ENCODE peak calls at places on chromosome 15, in six cellular contexts. One of them, this sample, is unnamed. For H3K36me3 and H3K27me3, the result is how much of the 10 kb centered on the place peaks cover.

GRCh38 chr15:61032600-61033286 is 196.4 kb downstream of the RORA start:
- DNase-seq in breast epithelium: no peak
- DNase-seq in GM23248: no peak
- DNase-seq in lung: no peak
- DNase-seq in psoas muscle: no peak
- DNase-seq in CD4-positive, alpha-beta memory T cell: no peak
- DNase-seq in this sample: no peak

GRCh38 chr15:49906976-49907375 is 212.1 kb downstream of the ATP8B4 start:
- DNase-seq in CD4-positive, alpha-beta memory T cell: no peak
- DNase-seq in breast epithelium: no peak
- DNase-seq in lung: no peak
- DNase-seq in GM23248: no peak
- DNase-seq in psoas muscle: no peak
- DNase-seq in this sample: no peak

GRCh38 chr15:57235865-57236264 is 140.4 kb upstream of the CGNL1 start:
- DNase-seq in CD4-positive, alpha-beta memory T cell: no peak
- DNase-seq in lung: no peak
- DNase-seq in breast epithelium: no peak
- DNase-seq in psoas muscle: no peak
- DNase-seq in GM23248: peak
- DNase-seq in this sample: peak

GRCh38 chr15:41417812-41418211 is 917 bp downstream of the RTF1 start:
- DNase-seq in psoas muscle: no peak
- DNase-seq in CD4-positive, alpha-beta memory T cell: no peak
- DNase-seq in GM23248: peak
- DNase-seq in lung: no peak
- DNase-seq in breast epithelium: no peak
- DNase-seq in this sample: no peak

GRCh38 chr15:48577495-48577894 is 68.0 kb downstream of the FBN1 start:
- DNase-seq in GM23248: peak
- DNase-seq in CD4-positive, alpha-beta memory T cell: no peak
- DNase-seq in psoas muscle: no peak
- DNase-seq in breast epithelium: no peak
- DNase-seq in lung: no peak
- DNase-seq in this sample: peak

GRCh38 chr15:73570355-73571032 is 62.7 kb downstream of the NPTN start:
- DNase-seq in lung: no peak
- DNase-seq in CD4-positive, alpha-beta memory T cell: no peak
- DNase-seq in breast epithelium: no peak
- DNase-seq in GM23248: no peak
- DNase-seq in psoas muscle: no peak
- DNase-seq in this sample: no peak

GRCh38 chr15:28919201-28919627 is 33.4 kb downstream of the APBA2 start:
- DNase-seq in GM23248: no peak
- DNase-seq in psoas muscle: no peak
- DNase-seq in CD4-positive, alpha-beta memory T cell: peak
- DNase-seq in lung: no peak
- DNase-seq in breast epithelium: no peak
- DNase-seq in this sample: no peak

GRCh38 chr15:41836072-41836471 is 2.6 kb upstream of the PLA2G4B start:
- DNase-seq in breast epithelium: no peak
- DNase-seq in psoas muscle: no peak
- DNase-seq in CD4-positive, alpha-beta memory T cell: no peak
- DNase-seq in GM23248: no peak
- DNase-seq in lung: no peak
- DNase-seq in this sample: no peak

GRCh38 chr15:28974142-28974541 is 88.4 kb downstream of the APBA2 start:
- DNase-seq in GM23248: no peak
- DNase-seq in CD4-positive, alpha-beta memory T cell: no peak
- DNase-seq in breast epithelium: no peak
- DNase-seq in lung: no peak
- DNase-seq in psoas muscle: no peak
- DNase-seq in this sample: no peak

GRCh38 chr15:99682455-99682854 is 50.8 kb downstream of the LYSMD4 start:
- DNase-seq in lung: no peak
- DNase-seq in CD4-positive, alpha-beta memory T cell: no peak
- DNase-seq in psoas muscle: no peak
- DNase-seq in GM23248: peak
- DNase-seq in breast epithelium: no peak
- DNase-seq in this sample: no peak

GRCh38 chr15:100426893-100427292 is 85.1 kb upstream of the ADAMTS17 start:
- DNase-seq in lung: no peak
- DNase-seq in GM23248: no peak
- DNase-seq in CD4-positive, alpha-beta memory T cell: no peak
- DNase-seq in breast epithelium: no peak
- DNase-seq in psoas muscle: peak
- DNase-seq in this sample: no peak

GRCh38 chr15:80825361-80826030 is 46.3 kb downstream of the CEMIP start:
- DNase-seq in breast epithelium: no peak
- DNase-seq in CD4-positive, alpha-beta memory T cell: no peak
- DNase-seq in psoas muscle: no peak
- DNase-seq in lung: peak
- DNase-seq in GM23248: peak
- DNase-seq in this sample: no peak

GRCh38 chr15:98812711-98813441 is 164.5 kb downstream of the IGF1R start:
- DNase-seq in GM23248: no peak
- DNase-seq in CD4-positive, alpha-beta memory T cell: no peak
- DNase-seq in breast epithelium: no peak
- DNase-seq in psoas muscle: no peak
- DNase-seq in lung: no peak
- DNase-seq in this sample: no peak

GRCh38 chr15:50907866-50908208 is 646 bp upstream of the AP4E1 start:
- DNase-seq in CD4-positive, alpha-beta memory T cell: peak
- DNase-seq in breast epithelium: no peak
- DNase-seq in GM23248: peak
- DNase-seq in lung: peak
- DNase-seq in psoas muscle: no peak
- DNase-seq in this sample: no peak

GRCh38 chr15:79964232-79964820 is 6.7 kb downstream of the BCL2A1 start:
- DNase-seq in lung: no peak
- DNase-seq in psoas muscle: no peak
- DNase-seq in GM23248: no peak
- DNase-seq in breast epithelium: no peak
- DNase-seq in CD4-positive, alpha-beta memory T cell: no peak
- DNase-seq in this sample: no peak

GRCh38 chr15:59473226-59473625 is 35.2 kb downstream of the FAM81A start:
- DNase-seq in breast epithelium: no peak
- DNase-seq in CD4-positive, alpha-beta memory T cell: no peak
- DNase-seq in GM23248: no peak
- DNase-seq in lung: no peak
- DNase-seq in psoas muscle: no peak
- DNase-seq in this sample: no peak

GRCh38 chr15:34737379-34737928 is 17.3 kb downstream of the GJD2 start:
- DNase-seq in breast epithelium: no peak
- DNase-seq in GM23248: peak
- DNase-seq in CD4-positive, alpha-beta memory T cell: no peak
- DNase-seq in psoas muscle: no peak
- DNase-seq in lung: no peak
- DNase-seq in this sample: no peak

DNA sequence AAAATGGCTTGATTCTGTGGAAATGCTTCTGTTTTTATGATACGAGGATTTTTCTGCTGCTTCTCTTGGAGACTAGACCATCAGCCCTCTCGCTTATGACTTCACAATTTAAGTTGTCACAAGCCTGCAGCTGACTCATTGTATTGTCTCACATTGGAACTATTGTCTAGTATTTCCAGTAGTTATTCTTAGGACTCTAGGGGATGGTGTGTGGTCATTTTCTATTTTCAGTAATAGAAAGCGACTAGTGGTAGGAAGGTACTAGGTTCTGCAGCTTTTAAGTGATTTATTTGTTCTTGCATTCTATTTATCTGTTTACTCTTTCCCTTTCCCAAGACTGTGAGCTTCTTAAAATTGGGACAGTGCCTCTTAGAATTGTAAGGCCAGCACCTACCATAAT is 66.3 kb upstream of the CRTC3 start:
- DNase-seq in psoas muscle: no peak
- DNase-seq in lung: no peak
- DNase-seq in GM23248: peak
- DNase-seq in CD4-positive, alpha-beta memory T cell: no peak
- DNase-seq in breast epithelium: no peak
- DNase-seq in this sample: peak
- H3K36me3 ChIP-seq in psoas muscle: under half
- H3K36me3 ChIP-seq in lung: under half
- H3K36me3 ChIP-seq in GM23248: under half
- H3K36me3 ChIP-seq in CD4-positive, alpha-beta memory T cell: under half
- H3K36me3 ChIP-seq in breast epithelium: under half
- H3K36me3 ChIP-seq in this sample: half or more

GRCh38 chr15:69537085-69537484 is 84.5 kb downstream of the RPLP1 start:
- DNase-seq in lung: no peak
- DNase-seq in CD4-positive, alpha-beta memory T cell: no peak
- DNase-seq in GM23248: no peak
- DNase-seq in psoas muscle: no peak
- DNase-seq in breast epithelium: no peak
- DNase-seq in this sample: no peak

GRCh38 chr15:69537888-69538287 is 85.3 kb downstream of the RPLP1 start:
- DNase-seq in CD4-positive, alpha-beta memory T cell: no peak
- DNase-seq in lung: no peak
- DNase-seq in GM23248: no peak
- DNase-seq in psoas muscle: no peak
- DNase-seq in breast epithelium: no peak
- DNase-seq in this sample: no peak

GRCh38 chr15:69538381-69538780 is 85.8 kb downstream of the RPLP1 start:
- DNase-seq in lung: no peak
- DNase-seq in CD4-positive, alpha-beta memory T cell: no peak
- DNase-seq in psoas muscle: no peak
- DNase-seq in GM23248: no peak
- DNase-seq in breast epithelium: no peak
- DNase-seq in this sample: no peak

GRCh38 chr15:69540622-69541021 is 88.0 kb downstream of the RPLP1 start:
- DNase-seq in CD4-positive, alpha-beta memory T cell: no peak
- DNase-seq in lung: no peak
- DNase-seq in breast epithelium: no peak
- DNase-seq in psoas muscle: peak
- DNase-seq in GM23248: no peak
- DNase-seq in this sample: no peak

DNA sequence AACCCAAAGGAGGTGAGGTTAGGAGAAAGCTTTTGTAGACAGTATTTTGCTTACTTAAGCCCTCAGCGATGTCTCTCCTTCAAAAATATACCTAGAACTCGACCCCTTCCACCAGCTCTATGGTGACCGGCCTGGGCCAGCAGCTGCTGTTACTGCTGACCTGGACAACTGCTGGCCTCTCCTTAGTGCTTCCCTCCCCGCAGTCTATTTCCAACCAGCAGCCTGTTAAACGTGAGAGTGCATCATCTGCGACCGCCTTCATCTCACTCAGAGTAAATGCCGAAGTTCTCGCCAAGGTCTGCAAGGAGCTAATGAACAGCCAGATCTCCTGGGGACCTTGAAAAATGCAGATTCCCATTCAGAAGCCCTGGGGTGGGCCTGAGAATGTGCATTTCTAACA is 86.7 kb downstream of the RPLP1 start:
- DNase-seq in breast epithelium: no peak
- DNase-seq in lung: no peak
- DNase-seq in psoas muscle: no peak
- DNase-seq in GM23248: no peak
- DNase-seq in CD4-positive, alpha-beta memory T cell: no peak
- DNase-seq in this sample: no peak
- H3K27me3 ChIP-seq in breast epithelium: under half
- H3K27me3 ChIP-seq in lung: under half
- H3K27me3 ChIP-seq in psoas muscle: under half
- H3K27me3 ChIP-seq in GM23248: under half
- H3K27me3 ChIP-seq in CD4-positive, alpha-beta memory T cell: under half
- H3K27me3 ChIP-seq in this sample: under half

DNA sequence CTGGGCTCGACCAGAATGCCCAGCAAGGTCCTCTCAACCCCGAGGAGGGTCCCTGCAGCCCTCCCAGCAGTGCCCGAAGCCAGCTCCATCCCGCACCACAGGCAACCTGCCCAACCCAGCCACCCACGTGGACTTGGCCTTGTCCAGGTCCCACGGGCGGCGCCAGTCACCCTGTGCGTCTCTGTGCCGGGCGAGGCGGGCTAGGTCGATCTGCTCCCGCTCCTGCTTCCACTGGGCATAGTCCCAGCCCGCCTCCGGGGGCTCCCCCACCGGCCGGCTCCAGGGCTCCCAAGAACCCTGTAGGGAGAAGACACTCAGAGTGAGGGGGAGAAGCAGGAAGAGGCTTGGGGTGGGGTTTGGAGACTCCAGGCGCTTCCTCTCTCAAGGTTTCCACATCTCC is 3.1 kb downstream of the CCDC9B start:
- DNase-seq in CD4-positive, alpha-beta memory T cell: no peak
- DNase-seq in GM23248: no peak
- DNase-seq in psoas muscle: peak
- DNase-seq in breast epithelium: no peak
- DNase-seq in lung: no peak
- DNase-seq in this sample: no peak
- H3K36me3 ChIP-seq in CD4-positive, alpha-beta memory T cell: under half
- H3K36me3 ChIP-seq in GM23248: under half
- H3K36me3 ChIP-seq in psoas muscle: under half
- H3K36me3 ChIP-seq in breast epithelium: under half
- H3K36me3 ChIP-seq in lung: under half
- H3K36me3 ChIP-seq in this sample: half or more

GRCh38 chr15:45113380-45113990 is 487 bp downstream of the DUOX2 start:
- DNase-seq in psoas muscle: no peak
- DNase-seq in breast epithelium: no peak
- DNase-seq in GM23248: no peak
- DNase-seq in lung: no peak
- DNase-seq in CD4-positive, alpha-beta memory T cell: no peak
- DNase-seq in this sample: no peak

GRCh38 chr15:45112592-45113379 is 1.2 kb downstream of the DUOX2 start:
- DNase-seq in CD4-positive, alpha-beta memory T cell: no peak
- DNase-seq in lung: no peak
- DNase-seq in breast epithelium: no peak
- DNase-seq in psoas muscle: no peak
- DNase-seq in GM23248: peak
- DNase-seq in this sample: no peak

GRCh38 chr15:45115312-45115820 is 1.2 kb downstream of the DUOXA2 start:
- DNase-seq in psoas muscle: no peak
- DNase-seq in CD4-positive, alpha-beta memory T cell: no peak
- DNase-seq in GM23248: no peak
- DNase-seq in lung: no peak
- DNase-seq in breast epithelium: no peak
- DNase-seq in this sample: no peak

GRCh38 chr15:45114751-45115085 is 592 bp downstream of the DUOXA2 start:
- DNase-seq in psoas muscle: no peak
- DNase-seq in GM23248: no peak
- DNase-seq in breast epithelium: no peak
- DNase-seq in lung: no peak
- DNase-seq in CD4-positive, alpha-beta memory T cell: no peak
- DNase-seq in this sample: no peak

DNA sequence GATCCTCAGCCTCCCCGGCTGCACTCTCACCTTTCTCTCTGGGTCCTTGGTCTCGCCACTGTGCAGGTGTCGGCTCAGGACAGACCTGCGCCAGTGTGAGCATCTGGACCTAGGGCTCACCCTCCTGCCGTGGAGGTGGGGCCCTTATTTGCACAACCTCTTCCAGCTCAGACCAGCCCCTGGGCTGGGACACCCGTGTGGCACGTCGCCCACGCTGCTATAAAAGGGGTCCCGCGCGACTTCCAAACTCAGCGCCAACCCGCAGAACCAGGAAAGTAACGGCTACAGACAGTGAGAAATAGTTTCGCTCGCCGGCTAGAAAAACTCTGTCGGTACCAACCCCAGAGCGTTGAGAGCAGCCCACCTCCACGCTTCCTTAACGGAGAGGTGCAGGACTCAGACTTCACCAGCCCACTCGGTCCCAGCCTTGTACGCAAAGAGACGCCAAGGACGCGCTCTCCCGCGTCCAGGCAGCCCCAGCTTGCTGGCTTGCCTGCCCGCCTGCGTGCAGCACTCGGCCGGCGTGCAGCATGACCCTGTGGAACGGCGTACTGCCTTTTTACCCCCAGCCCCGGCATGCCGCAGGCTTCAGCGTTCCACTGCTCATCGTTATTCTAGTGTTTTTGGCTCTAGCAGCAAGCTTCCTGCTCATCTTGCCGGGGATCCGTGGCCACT is at the start of the genes DUOX2 and DUOXA2:
- DNase-seq in GM23248: no peak
- DNase-seq in lung: no peak
- DNase-seq in CD4-positive, alpha-beta memory T cell: no peak
- DNase-seq in breast epithelium: no peak
- DNase-seq in psoas muscle: no peak
- DNase-seq in this sample: no peak
- H3K27me3 ChIP-seq in GM23248: half or more
- H3K27me3 ChIP-seq in lung: under half
- H3K27me3 ChIP-seq in CD4-positive, alpha-beta memory T cell: half or more
- H3K27me3 ChIP-seq in breast epithelium: half or more
- H3K27me3 ChIP-seq in psoas muscle: under half
- H3K27me3 ChIP-seq in this sample: half or more

This sample was measured in SJSA1.